ENCODE peak calls at places on chromosomes 13 and 19, in nine cellular contexts. V is colonic mucosa; O is stomach; B is BE2C; K is CD8-positive, alpha-beta T cell; C is AG10803; H is AG09309; N is astrocyte of the spinal cord; U is fibroblast of lung. A is an unnamed sample.

GRCh38 chr19:3055741-3056453 is 6.4 kb downstream of the TLE5 start:
- DNase-seq in V (peak), O (peak), B (no peak), K (no peak), C (no peak), H (no peak), N (no peak), U (no peak), A (no peak)

GRCh38 chr13:41954226-41954625 is 6.7 kb downstream of the VWA8 start:
- DNase-seq in V (no peak), O (no peak), B (no peak), K (no peak), C (no peak), H (no peak), N (no peak), U (no peak), A (no peak)

GRCh38 chr13:39777527-39778061 is 122.1 kb downstream of the COG6 start:
- DNase-seq in V (no peak), O (no peak), B (no peak), K (no peak), C (peak), H (peak), N (peak), U (peak), A (no peak)

GRCh38 chr13:100301418-100301817 is 212.5 kb downstream of the PCCA start:
- DNase-seq in V (no peak), O (no peak), B (peak), K (no peak), C (no peak), H (no peak), N (no peak), U (no peak), A (no peak)

GRCh38 chr19:49157445-49158224 is at the start of gene TRPM4:
- DNase-seq in V (peak), O (peak), B (peak), K (no peak), C (peak), H (no peak), N (peak), U (peak), A (peak)

GRCh38 chr13:79481685-79482052 is 714 bp downstream of the NDFIP2 start:
- DNase-seq in V (peak), O (peak), B (no peak), K (peak), C (no peak), H (no peak), N (no peak), U (peak), A (no peak)

GRCh38 chr13:96958286-96958891 is 35.9 kb downstream of the OXGR1 start:
- DNase-seq in V (no peak), O (peak), B (peak), K (no peak), C (peak), H (no peak), N (peak), U (peak), A (no peak)

GRCh38 chr13:31107109-31107508 is 54.6 kb downstream of the HSPH1 start:
- DNase-seq in V (no peak), O (no peak), B (no peak), K (no peak), C (no peak), H (no peak), N (no peak), U (no peak), A (no peak)

GRCh38 chr19:5292453-5292842 is 48.2 kb downstream of the PTPRS start:
- DNase-seq in V (no peak), O (peak), B (no peak), K (peak), C (peak), H (no peak), N (no peak), U (no peak), A (no peak)

GRCh38 chr13:30569901-30570576 is 47.7 kb upstream of the USPL1 start:
- DNase-seq in V (peak), O (peak), B (peak), K (no peak), C (peak), H (peak), N (peak), U (peak), A (no peak)

GRCh38 chr19:37218592-37218935 is 550 bp downstream of the ZNF383 start:
- DNase-seq in V (no peak), O (no peak), B (no peak), K (no peak), C (peak), H (peak), N (peak), U (peak), A (no peak)

GRCh38 chr19:44847144-44848035 is 1.3 kb downstream of the NECTIN2 start:
- DNase-seq in V (peak), O (peak), B (peak), K (no peak), C (peak), H (no peak), N (peak), U (peak), A (peak)

GRCh38 chr13:79722885-79723445 is 242.0 kb downstream of the NDFIP2 start:
- DNase-seq in V (no peak), O (no peak), B (no peak), K (no peak), C (no peak), H (no peak), N (no peak), U (peak), A (no peak)

GRCh38 chr13:44432595-44432994 is 59.0 kb downstream of the SERP2 start:
- DNase-seq in V (no peak), O (no peak), B (no peak), K (no peak), C (no peak), H (no peak), N (peak), U (peak), A (no peak)

GRCh38 chr19:58274771-58275199 is 4.0 kb upstream of the ZNF8 start:
- DNase-seq in V (peak), O (no peak), B (no peak), K (no peak), C (no peak), H (peak), N (peak), U (peak), A (no peak)

GRCh38 chr13:80436571-80437169 is 95.7 kb upstream of the SPRY2 start:
- DNase-seq in V (no peak), O (no peak), B (peak), K (no peak), C (peak), H (no peak), N (peak), U (peak), A (no peak)

GRCh38 chr13:39603424-39603947 is 493 bp upstream of the LHFPL6 start:
- DNase-seq in V (no peak), O (no peak), B (no peak), K (no peak), C (peak), H (no peak), N (peak), U (peak), A (no peak)

GRCh38 chr19:19554074-19555023 is 16.3 kb downstream of the CILP2 start:
- DNase-seq in V (peak), O (peak), B (no peak), K (peak), C (peak), H (no peak), N (no peak), U (peak), A (peak)

GRCh38 chr19:47351545-47351944 is 2.4 kb downstream of the DHX34 start:
- DNase-seq in V (no peak), O (no peak), B (peak), K (no peak), C (peak), H (no peak), N (peak), U (peak), A (no peak)

GRCh38 chr13:26442541-26442940 is 114.9 kb upstream of the WASF3 start:
- DNase-seq in V (no peak), O (no peak), B (no peak), K (no peak), C (peak), H (peak), N (peak), U (peak), A (no peak)

GRCh38 chr19:18432275-18433038 is 5.5 kb downstream of the ISYNA1 start:
- DNase-seq in V (no peak), O (no peak), B (no peak), K (no peak), C (peak), H (no peak), N (no peak), U (no peak), A (no peak)

GRCh38 chr13:109869312-109870237 is 83.2 kb upstream of the IRS2 start:
- DNase-seq in V (peak), O (peak), B (peak), K (peak), C (peak), H (peak), N (peak), U (peak), A (peak)

GRCh38 chr13:94351292-94352000 is 128.0 kb downstream of the DCT start:
- DNase-seq in V (no peak), O (no peak), B (no peak), K (no peak), C (peak), H (no peak), N (peak), U (peak), A (no peak)

GRCh38 chr19:50065938-50066337 is 40.1 kb downstream of the ZNF473 start:
- DNase-seq in V (no peak), O (no peak), B (no peak), K (no peak), C (no peak), H (no peak), N (no peak), U (no peak), A (no peak)

GRCh38 chr19:2274937-2275535 is 6.9 kb downstream of the PEAK3 start:
- DNase-seq in V (peak), O (peak), B (peak), K (peak), C (peak), H (no peak), N (peak), U (peak), A (peak)

GRCh38 chr13:67147257-67148218 is 82.6 kb downstream of the PCDH9 start:
- DNase-seq in V (no peak), O (no peak), B (no peak), K (no peak), C (peak), H (no peak), N (peak), U (peak), A (no peak)

GRCh38 chr13:29465741-29466293 is 129.7 kb downstream of the SLC7A1 start:
- DNase-seq in V (no peak), O (peak), B (peak), K (no peak), C (peak), H (no peak), N (peak), U (peak), A (peak)

GRCh38 chr13:80239116-80239515 is 101.8 kb downstream of the SPRY2 start:
- DNase-seq in V (no peak), O (no peak), B (no peak), K (no peak), C (no peak), H (no peak), N (no peak), U (no peak), A (no peak)

GRCh38 chr19:11881151-11881800 is 6.3 kb upstream of the ZNF69 start:
- DNase-seq in V (peak), O (peak), B (peak), K (peak), C (peak), H (no peak), N (peak), U (peak), A (peak)

GRCh38 chr19:50417138-50417849 is 1.4 kb upstream of the SPIB start:
- DNase-seq in V (peak), O (peak), B (no peak), K (no peak), C (no peak), H (no peak), N (no peak), U (no peak), A (no peak)

GRCh38 chr19:51311388-51312257 is at the start of gene IGLON5:
- DNase-seq in V (no peak), O (no peak), B (peak), K (no peak), C (no peak), H (no peak), N (no peak), U (no peak), A (peak)

GRCh38 chr13:67880916-67881315 is 650.8 kb upstream of the PCDH9 start:
- DNase-seq in V (no peak), O (no peak), B (no peak), K (no peak), C (no peak), H (no peak), N (peak), U (peak), A (no peak)

GRCh38 chr19:55691561-55692481 is 16.8 kb downstream of the EPN1 start:
- DNase-seq in V (no peak), O (no peak), B (no peak), K (no peak), C (no peak), H (no peak), N (no peak), U (no peak), A (peak)

GRCh38 chr13:35472308-35473008 is 4.0 kb downstream of the MAB21L1 start:
- DNase-seq in V (no peak), O (no peak), B (peak), K (no peak), C (no peak), H (no peak), N (peak), U (no peak), A (no peak)

GRCh38 chr13:24745516-24745860 is 18.5 kb upstream of the RNF17 start:
- DNase-seq in V (no peak), O (no peak), B (no peak), K (no peak), C (no peak), H (no peak), N (no peak), U (no peak), A (no peak)

GRCh38 chr13:24744247-24744646 is 19.7 kb upstream of the RNF17 start:
- DNase-seq in V (no peak), O (no peak), B (no peak), K (no peak), C (no peak), H (no peak), N (no peak), U (no peak), A (no peak)

GRCh38 chr13:24745861-24746617 is 17.9 kb upstream of the RNF17 start:
- DNase-seq in V (no peak), O (no peak), B (no peak), K (no peak), C (no peak), H (no peak), N (peak), U (peak), A (no peak)

GRCh38 chr13:24747248-24748151 is 16.5 kb upstream of the RNF17 start:
- DNase-seq in V (no peak), O (no peak), B (no peak), K (no peak), C (no peak), H (no peak), N (peak), U (peak), A (no peak)

GRCh38 chr13:24746618-24747247 is 17.2 kb upstream of the RNF17 start:
- DNase-seq in V (no peak), O (no peak), B (no peak), K (no peak), C (no peak), H (no peak), N (peak), U (peak), A (no peak)
- TF ChIP-seq CTCF in V (no peak), O (no peak), B (no peak), K (no peak), C (no peak), H (peak), N (no peak), U (no peak), A (no peak)

GRCh38 chr19:35123573-35123972 is 8.0 kb downstream of the FXYD3 start:
- DNase-seq in V (peak), O (peak), B (no peak), K (no peak), C (peak), H (no peak), N (no peak), U (no peak), A (no peak)
- H3K4me3 ChIP-seq in V (no peak), O (no peak), B (no peak), K (no peak), C (peak), H (peak), N (no peak), U (no peak), A (peak)

GRCh38 chr13:51453308-51453958 is 597 bp upstream of the INTS6 start:
- DNase-seq in V (peak), O (no peak), B (peak), K (peak), C (no peak), H (no peak), N (no peak), U (no peak), A (peak)
- TF ChIP-seq CTCF in V (no peak), O (no peak), B (no peak), K (no peak), C (no peak), H (no peak), N (no peak), U (no peak), A (no peak)

GRCh38 chr19:42303101-42303464 is 659 bp upstream of the PAFAH1B3 start:
- DNase-seq in V (no peak), O (no peak), B (no peak), K (no peak), C (no peak), H (no peak), N (no peak), U (no peak), A (no peak)
- H3K4me3 ChIP-seq in V (no peak), O (peak), B (peak), K (peak), C (no peak), H (peak), N (peak), U (peak), A (peak)

DNA sequence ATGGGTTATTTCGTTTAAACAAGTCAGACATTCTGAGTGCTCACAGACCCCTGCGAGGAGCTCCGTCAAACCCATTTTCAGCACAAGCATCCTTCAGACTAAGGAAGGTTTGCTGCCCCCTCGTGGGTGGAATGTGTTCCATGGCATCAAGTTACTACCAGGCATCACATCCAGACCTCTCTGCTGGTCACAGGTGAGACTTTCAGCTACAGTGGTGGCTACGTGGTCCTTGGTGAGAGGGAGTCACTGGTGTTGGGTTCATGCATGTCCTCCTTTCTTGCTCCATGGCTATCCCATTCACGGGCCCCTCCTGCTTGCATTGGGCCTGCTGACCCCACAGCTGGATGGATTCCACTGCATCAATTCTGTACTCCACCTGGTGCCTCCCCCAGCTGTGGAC is 9.1 kb upstream of the LILRB5 start:
- DNase-seq in V (peak), O (peak), B (peak), K (peak), C (peak), H (peak), N (peak), U (peak), A (peak)
- TF ChIP-seq CTCF in V (peak), O (peak), B (peak), K (peak), C (peak), H (peak), N (peak), U (peak), A (peak)

GRCh38 chr19:13766095-13766481 is 1.8 kb downstream of the MRI1 start:
- DNase-seq in V (no peak), O (no peak), B (no peak), K (no peak), C (no peak), H (no peak), N (no peak), U (no peak), A (no peak)
- H3K4me3 ChIP-seq in V (no peak), O (no peak), B (no peak), K (no peak), C (no peak), H (no peak), N (no peak), U (no peak), A (no peak)

GRCh38 chr13:43089912-43090498 is 66.6 kb downstream of the DNAJC15 start:
- DNase-seq in V (no peak), O (no peak), B (no peak), K (no peak), C (no peak), H (no peak), N (no peak), U (no peak), A (no peak)

GRCh38 chr13:43087960-43088580 is 64.7 kb downstream of the DNAJC15 start:
- DNase-seq in V (no peak), O (no peak), B (no peak), K (no peak), C (peak), H (no peak), N (peak), U (no peak), A (no peak)

GRCh38 chr13:43080199-43080598 is 56.8 kb downstream of the DNAJC15 start:
- DNase-seq in V (no peak), O (no peak), B (no peak), K (no peak), C (no peak), H (no peak), N (no peak), U (no peak), A (no peak)

GRCh38 chr13:43083750-43084149 is 60.4 kb downstream of the DNAJC15 start:
- DNase-seq in V (no peak), O (no peak), B (no peak), K (no peak), C (no peak), H (no peak), N (no peak), U (no peak), A (no peak)

DNA sequence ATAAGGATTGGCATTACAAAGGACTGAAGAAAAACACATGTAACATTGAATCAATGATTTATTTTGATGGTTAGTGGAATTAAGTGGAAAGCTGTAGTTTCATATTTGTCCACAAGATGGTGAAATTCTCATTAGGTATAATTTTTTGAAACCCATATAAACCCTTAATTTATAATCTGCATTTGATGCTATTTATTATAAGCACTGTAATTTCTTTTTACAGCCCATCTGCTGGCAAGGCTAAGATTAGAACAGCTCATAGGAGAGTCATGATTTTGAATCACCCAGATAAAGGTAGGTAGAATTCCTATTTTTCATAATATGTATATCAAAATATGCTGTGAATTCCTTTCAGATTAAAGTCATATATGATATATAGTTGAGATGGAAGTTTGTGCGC is 62.2 kb downstream of the DNAJC15 start:
- DNase-seq in V (no peak), O (no peak), B (no peak), K (no peak), C (peak), H (no peak), N (peak), U (peak), A (no peak)
- TF ChIP-seq CTCF in V (peak), O (peak), B (peak), K (peak), C (peak), H (peak), N (peak), U (peak), A (peak)

GRCh38 chr19:861756-862528 is 2.5 kb downstream of the CFD start:
- DNase-seq in V (peak), O (no peak), B (peak), K (peak), C (no peak), H (no peak), N (peak), U (no peak), A (peak)

GRCh38 chr19:861099-861755 is 1.8 kb downstream of the CFD start:
- DNase-seq in V (no peak), O (no peak), B (no peak), K (no peak), C (no peak), H (no peak), N (no peak), U (no peak), A (peak)

GRCh38 chr19:860481-861098 is 1.1 kb downstream of the CFD start:
- DNase-seq in V (peak), O (peak), B (peak), K (peak), C (peak), H (no peak), N (peak), U (peak), A (peak)

GRCh38 chr19:863305-863620 is 3.8 kb downstream of the CFD start:
- DNase-seq in V (no peak), O (no peak), B (no peak), K (no peak), C (no peak), H (no peak), N (no peak), U (no peak), A (no peak)

GRCh38 chr19:862529-863304 is 3.3 kb downstream of the CFD start:
- DNase-seq in V (peak), O (peak), B (peak), K (peak), C (no peak), H (no peak), N (peak), U (peak), A (peak)
- H3K4me3 ChIP-seq in V (no peak), O (peak), B (no peak), K (peak), C (no peak), H (no peak), N (no peak), U (no peak), A (peak)

GRCh38 chr19:45866400-45867176 is 2.5 kb downstream of the FOXA3 start:
- DNase-seq in V (peak), O (no peak), B (no peak), K (no peak), C (no peak), H (no peak), N (no peak), U (no peak), A (no peak)
- TF ChIP-seq CTCF in V (no peak), O (no peak), B (no peak), K (no peak), C (no peak), H (no peak), N (no peak), U (no peak), A (no peak)